ENCODE peak calls at places on chromosome 22, in five cellular contexts. J, Z, Q, W and P are unnamed samples.
A peak's percentile ranks its signal among the peaks of the same experiment; 100 is the strongest.

GRCh38 chr22:24426859-24427499 is 420 bp upstream of the ADORA2A start:
- DNase-seq in J (no peak), Q (no peak), W (no peak), Z (no peak), P (no peak)

GRCh38 chr22:44460287-44461082 is 37.5 kb downstream of the RTL6 start:
- DNase-seq in W (no peak), J (no peak), Q (no peak), Z (no peak), P (no peak)

GRCh38 chr22:49230194-49230577 is 597.5 kb downstream of the BRD1 start:
- DNase-seq in Q (no peak), Z (no peak), J (no peak), W (no peak), P (peak; percentile 32)

GRCh38 chr22:46367707-46368191 is 32.2 kb downstream of the TRMU start:
- DNase-seq in Z (peak; percentile 50), J (no peak), Q (peak; percentile 61), W (peak; percentile 40), P (no peak)

GRCh38 chr22:20013382-20013871 is 3.2 kb downstream of the ARVCF start:
- DNase-seq in Z (peak; percentile 66), W (no peak), J (peak; percentile 85), Q (peak; percentile 46), P (peak; percentile 58)

GRCh38 chr22:17998913-17999312 is 25.4 kb downstream of the MICAL3 start:
- DNase-seq in Z (no peak), J (peak; percentile 28), W (no peak), Q (no peak), P (no peak)

GRCh38 chr22:49015993-49016908 is 811.4 kb downstream of the BRD1 start:
- DNase-seq in Q (no peak), J (peak; percentile 51), Z (no peak), W (no peak), P (no peak)

GRCh38 chr22:32788884-32789624 is 12.5 kb upstream of the TIMP3 start:
- DNase-seq in J (peak; percentile 72), Q (no peak), W (peak; percentile 88), Z (no peak), P (peak; percentile 77)

GRCh38 chr22:29152381-29153138 is 53.1 kb upstream of the EMID1 start:
- DNase-seq in Z (peak; percentile 47), W (no peak), Q (peak; percentile 37), J (peak; percentile 69), P (peak; percentile 22)

GRCh38 chr22:26169312-26170111 is at the start of gene SEZ6L:
- DNase-seq in Z (peak; percentile 12), Q (no peak), W (no peak), J (no peak), P (no peak)

GRCh38 chr22:49624421-49625177 is 203.1 kb downstream of the BRD1 start:
- DNase-seq in Q (no peak), W (no peak), J (no peak), Z (no peak), P (no peak)

GRCh38 chr22:37123649-37124048 is 14.1 kb upstream of the TMPRSS6 start:
- DNase-seq in J (no peak), W (no peak), Z (no peak), Q (no peak), P (no peak)

GRCh38 chr22:47045691-47046410 is 283.4 kb downstream of the TBC1D22A start:
- DNase-seq in W (no peak), Q (no peak), Z (no peak), J (peak; percentile 58), P (no peak)

GRCh38 chr22:19714320-19715252 is at the start of gene SEPTIN5:
- DNase-seq in W (no peak), Z (no peak), Q (no peak), J (no peak), P (no peak)

GRCh38 chr22:46589871-46590271 is 30.3 kb upstream of the GRAMD4 start:
- DNase-seq in Z (no peak), J (no peak), Q (no peak), W (no peak), P (no peak)

GRCh38 chr22:45159652-45160462 is 3.9 kb upstream of the NUP50 start:
- DNase-seq in Z (no peak), W (no peak), Q (no peak), J (no peak), P (no peak)

GRCh38 chr22:37338539-37339246 is 56.4 kb downstream of the CYTH4 start:
- DNase-seq in W (no peak), J (no peak), Q (no peak), Z (no peak), P (no peak)

GRCh38 chr22:37601540-37602442 is 6.8 kb upstream of the GGA1 start:
- DNase-seq in J (no peak), Q (no peak), W (peak; percentile 99), Z (no peak), P (peak; percentile 87)

GRCh38 chr22:20569059-20570058 is 61.9 kb downstream of the MED15 start:
- DNase-seq in J (peak; percentile 88), Z (peak; percentile 44), Q (peak; percentile 72), W (peak; percentile 96), P (peak; percentile 57)

GRCh38 chr22:48896766-48897637 is 930.7 kb downstream of the BRD1 start:
- DNase-seq in Z (no peak), W (no peak), J (no peak), Q (no peak), P (no peak)

GRCh38 chr22:37386441-37386840 is 40.8 kb downstream of the ELFN2 start:
- DNase-seq in Z (no peak), W (no peak), J (no peak), Q (no peak), P (no peak)

GRCh38 chr22:46053563-46054090 is 76.7 kb upstream of the WNT7B start:
- DNase-seq in W (peak; percentile 47), J (peak; percentile 93), Q (no peak), Z (peak; percentile 80), P (peak; percentile 5)

GRCh38 chr22:20810645-20811044 is 36.7 kb downstream of the SERPIND1 start:
- DNase-seq in Z (no peak), W (no peak), Q (no peak), J (no peak), P (no peak)

GRCh38 chr22:17012267-17012666 is 4.2 kb upstream of the GAB4 start:
- DNase-seq in W (no peak), J (no peak), Q (no peak), Z (no peak), P (no peak)

GRCh38 chr22:42292726-42293520 is 22.5 kb upstream of the TCF20 start:
- DNase-seq in J (no peak), W (no peak), Q (no peak), Z (no peak), P (peak; percentile 78)

GRCh38 chr22:42296381-42296853 is 26.0 kb upstream of the TCF20 start:
- DNase-seq in J (peak; percentile 75), Z (peak; percentile 38), W (no peak), Q (no peak), P (no peak)

GRCh38 chr22:42291287-42291686 is 20.8 kb upstream of the TCF20 start:
- DNase-seq in Q (no peak), W (no peak), J (no peak), Z (no peak), P (no peak)

GRCh38 chr22:42296883-42297282 is 26.4 kb upstream of the TCF20 start:
- DNase-seq in J (no peak), W (no peak), Q (no peak), Z (no peak), P (no peak)

GRCh38 chr22:42294034-42294985 is 23.9 kb upstream of the TCF20 start:
- DNase-seq in Q (no peak), W (no peak), Z (peak; percentile 65), J (no peak), P (peak; percentile 78)
- H3K4me1 ChIP-seq in Q (no peaks in the 10 kb centered on the region), W (peaks cover 15% of the 10 kb centered on the region), Z (peaks cover 15% of the 10 kb centered on the region), J (peaks cover 11% of the 10 kb centered on the region), P (peaks cover 70% of the 10 kb centered on the region)

DNA sequence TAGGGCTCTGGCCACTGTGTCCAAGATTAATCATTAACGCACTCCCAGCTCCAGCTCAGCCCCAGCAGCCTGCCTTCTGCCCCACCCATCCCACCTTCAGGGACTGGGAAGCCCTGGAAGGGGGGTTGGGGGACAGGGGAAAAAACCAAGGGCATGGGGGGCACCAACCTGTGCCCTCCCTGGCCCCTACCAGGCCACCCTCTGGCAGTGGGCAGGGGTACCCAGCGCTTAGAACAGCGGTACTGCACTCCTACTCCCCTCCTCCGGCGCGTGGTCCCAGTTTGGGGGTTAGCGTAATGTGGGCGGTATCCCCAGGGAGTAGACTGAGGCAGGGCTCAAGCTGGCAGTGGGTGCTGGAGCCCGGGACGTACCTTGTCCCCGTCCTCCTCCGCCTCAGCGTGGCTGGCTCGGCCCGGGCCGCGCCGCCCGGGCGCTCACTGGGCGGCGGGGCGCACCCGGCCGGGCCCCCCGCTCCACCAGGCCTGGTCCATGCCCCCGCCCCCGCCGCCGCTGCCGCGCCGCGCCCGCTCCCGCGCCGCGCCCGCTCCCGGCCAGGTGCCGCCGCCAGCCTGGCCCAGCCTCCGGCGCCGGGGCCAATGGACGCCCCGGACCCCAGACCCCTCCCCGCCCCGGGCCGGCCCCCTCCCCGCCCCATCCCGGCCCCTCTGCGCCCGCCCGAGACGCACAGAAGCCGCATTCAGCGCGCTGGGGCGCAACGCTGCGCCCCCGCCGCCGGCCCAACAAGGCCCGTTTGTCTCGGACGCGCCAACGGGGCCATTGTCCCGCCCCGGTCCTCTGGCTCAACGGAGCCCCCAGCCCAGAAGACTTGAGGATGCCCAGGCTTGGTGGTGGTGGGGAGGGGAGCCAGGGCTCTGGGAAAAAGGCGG is at the start of gene GAL3ST1:
- DNase-seq in Z (no peak), W (no peak), Q (no peak), J (no peak), P (peak; percentile 80)
- H3K4me3 ChIP-seq in Z (no peak within 1 kb of the TSS), W (no peak within 1 kb of the TSS), Q (peak within 1 kb of the TSS; percentile 39), J (peak within 1 kb of the TSS; percentile 28), P (peak within 1 kb of the TSS; percentile 73)

GRCh38 chr22:40156001-40156516 is 21.7 kb upstream of the TNRC6B start:
- DNase-seq in Z (no peak), J (no peak), W (peak; percentile 98), Q (no peak), P (peak; percentile 81)
- TF ChIP-seq CTCF in Z (peak; percentile 20), J (no peak), W (peak; percentile 54), Q (no peak), P (no peak)

GRCh38 chr22:22374579-22374978 is 130.0 kb downstream of the VPREB1 start:
- DNase-seq in Q (no peak), Z (no peak), W (no peak), J (no peak), P (no peak)

GRCh38 chr22:22377335-22377734 is 131.2 kb downstream of the ZNF280B start:
- DNase-seq in Q (no peak), J (no peak), W (no peak), Z (no peak), P (no peak)

GRCh38 chr22:22375586-22376351 is 131.2 kb downstream of the VPREB1 start:
- DNase-seq in J (no peak), Q (no peak), W (no peak), Z (no peak), P (no peak)

GRCh38 chr22:22374163-22374562 is 129.6 kb downstream of the VPREB1 start:
- DNase-seq in W (no peak), Z (no peak), Q (no peak), J (no peak), P (no peak)

GRCh38 chr22:22376352-22376706 is 131.7 kb downstream of the VPREB1 start:
- DNase-seq in Z (no peak), J (no peak), Q (no peak), W (no peak), P (no peak)
- H3K4me1 ChIP-seq in Z (peaks cover 12% of the 10 kb centered on the region), J (no peaks in the 10 kb centered on the region), Q (no peaks in the 10 kb centered on the region), W (no peaks in the 10 kb centered on the region), P (no peaks in the 10 kb centered on the region)

GRCh38 chr22:39431821-39432251 is 25.0 kb upstream of the MGAT3 start:
- DNase-seq in Z (peak; percentile 76), W (no peak), J (no peak), Q (no peak), P (no peak)
- H3K4me3 ChIP-seq in Z (no peak overlapping the region), W (no peak overlapping the region), J (no peak overlapping the region), Q (no peak overlapping the region), P (no peak overlapping the region)